ENCODE peak calls at places on chromosomes 2 and 18, in ten cellular contexts. O, Y, L, E, R, D, H, G, F and U are unnamed samples. For H3K4me1, the result is how much of the 10 kb centered on the place peaks cover.

GRCh38 chr2:149489452-149489851 is 98.1 kb downstream of the MMADHC start:
- DNase-seq in R (no peak), H (no peak), E (no peak), D (no peak), G (no peak), Y (no peak), O (peak), L (no peak), F (no peak), U (no peak)

GRCh38 chr2:239113164-239113563 is 265.3 kb downstream of the TWIST2 start:
- DNase-seq in L (peak), O (no peak), G (peak), F (no peak), R (no peak), D (no peak), H (no peak), Y (no peak), E (no peak), U (no peak)

GRCh38 chr2:55947759-55948158 is 24.2 kb upstream of the EFEMP1 start:
- DNase-seq in F (no peak), O (no peak), L (peak), H (no peak), R (no peak), E (no peak), D (no peak), G (no peak), Y (no peak), U (no peak)

GRCh38 chr2:181626671-181627070 is 30.2 kb downstream of the CERKL start:
- DNase-seq in F (no peak), H (no peak), G (no peak), O (no peak), D (no peak), L (no peak), R (no peak), E (no peak), Y (no peak), U (no peak)

GRCh38 chr18:8926464-8926863 is 176.0 kb upstream of the NDUFV2 start:
- DNase-seq in D (no peak), F (no peak), L (no peak), Y (no peak), O (no peak), H (no peak), G (no peak), R (no peak), E (no peak), U (no peak)

GRCh38 chr2:7037340-7038333 is 120.4 kb downstream of the RNF144A start:
- DNase-seq in Y (peak), O (peak), F (peak), R (peak), G (peak), E (peak), D (peak), H (peak), L (peak), U (peak)

GRCh38 chr2:9952856-9953503 is 1.5 kb downstream of the GRHL1 start:
- DNase-seq in Y (no peak), L (no peak), G (no peak), O (no peak), E (no peak), R (no peak), F (no peak), D (no peak), H (no peak), U (no peak)

GRCh38 chr18:75207298-75208054 is 1.5 kb downstream of the PTGR3 start:
- DNase-seq in O (no peak), Y (no peak), H (no peak), D (no peak), F (no peak), E (no peak), G (no peak), R (no peak), L (peak), U (no peak)

GRCh38 chr2:66428986-66429612 is 5.8 kb upstream of the MEIS1 start:
- DNase-seq in Y (no peak), F (peak), E (no peak), G (no peak), L (peak), O (peak), R (peak), D (no peak), H (peak), U (no peak)

GRCh38 chr2:135954020-135954628 is 31.3 kb downstream of the DARS1 start:
- DNase-seq in E (no peak), H (no peak), R (no peak), O (no peak), D (no peak), G (no peak), L (no peak), Y (no peak), F (no peak), U (no peak)

GRCh38 chr18:6327895-6328623 is 86.7 kb downstream of the L3MBTL4 start:
- DNase-seq in R (no peak), L (no peak), Y (no peak), H (no peak), E (peak), O (no peak), G (no peak), D (no peak), F (no peak), U (no peak)

GRCh38 chr18:35526476-35527120 is 28.8 kb upstream of the INO80C start:
- DNase-seq in F (no peak), O (peak), D (no peak), E (peak), G (peak), H (no peak), R (no peak), L (peak), Y (no peak), U (no peak)

DNA sequence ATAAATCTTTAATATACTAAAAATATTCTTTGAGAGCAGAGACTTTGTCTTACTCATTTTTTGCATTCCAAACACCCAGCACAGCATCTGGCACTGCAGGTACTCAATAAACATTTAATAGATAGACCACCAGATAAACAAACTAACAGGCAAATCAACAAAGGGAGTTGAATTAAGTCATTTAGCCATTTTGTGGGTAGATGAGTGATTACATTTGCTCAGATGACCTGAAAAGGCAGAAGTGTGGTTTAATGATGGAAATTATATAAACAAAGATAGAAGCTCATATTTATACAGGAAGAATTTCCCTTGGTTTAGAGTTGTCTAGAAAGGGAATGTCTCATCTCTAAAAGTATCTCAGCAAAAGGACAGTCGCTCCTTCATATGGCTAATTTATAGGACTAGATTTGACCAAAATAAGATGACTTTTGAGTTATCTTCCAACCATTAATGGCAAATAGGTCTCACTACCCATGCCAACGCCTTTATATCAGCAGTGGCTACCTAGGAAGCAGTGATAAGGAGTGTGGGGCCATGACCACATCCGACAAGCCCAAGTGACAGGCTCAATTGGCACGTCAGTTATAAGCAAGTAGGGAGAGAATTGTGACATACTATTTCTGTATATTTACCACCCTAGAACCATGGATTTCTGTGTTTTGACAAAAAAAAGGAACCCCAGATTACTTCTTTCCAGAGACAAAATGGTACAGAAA is 173.5 kb downstream of the ATAD2B start:
- DNase-seq in E (no peak), L (peak), O (no peak), Y (no peak), R (no peak), F (no peak), G (no peak), D (no peak), H (no peak), U (no peak)
- H3K4me1 ChIP-seq in E (under half), L (under half), O (under half), Y (under half), R (under half), F (under half), G (under half), D (under half), H (under half), U (under half)

GRCh38 chr18:46068763-46069162 is 3.3 kb downstream of the PSTPIP2 start:
- DNase-seq in O (no peak), G (no peak), H (no peak), Y (no peak), L (no peak), R (no peak), E (no peak), D (no peak), F (no peak), U (no peak)
- H3K27ac ChIP-seq in O (no peak), G (no peak), H (no peak), Y (no peak), L (no peak), R (no peak), E (no peak), D (no peak), F (no peak), U (no peak)

DNA sequence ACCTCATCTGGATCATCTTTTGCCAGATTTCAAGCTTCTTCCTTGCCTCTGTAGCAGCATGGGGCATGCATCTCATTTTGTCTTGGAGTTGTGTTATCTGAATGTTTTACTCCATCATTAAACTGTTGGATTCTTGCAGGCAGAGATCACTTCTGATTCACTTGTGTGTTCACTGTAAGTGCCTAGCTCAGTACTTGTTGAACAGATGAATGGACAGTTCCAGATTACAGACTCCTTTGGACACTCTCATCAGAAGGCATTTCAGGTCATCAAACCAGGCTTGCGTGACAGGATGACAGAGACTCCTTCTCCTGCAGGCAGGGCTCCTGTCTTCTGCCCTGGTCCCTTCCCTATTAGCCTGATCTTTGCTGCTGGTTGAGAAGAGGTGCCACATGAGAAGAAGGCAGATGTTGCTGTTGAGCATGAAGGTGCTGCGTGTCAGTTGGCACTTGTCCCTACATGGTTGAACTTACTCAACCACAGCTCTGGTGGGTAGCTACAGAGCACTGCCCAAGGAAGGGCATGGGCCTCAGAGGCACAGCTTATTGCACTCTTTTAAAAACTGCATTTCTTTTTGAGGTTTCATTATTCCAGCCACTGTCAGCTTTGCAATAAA is 58.9 kb downstream of the INPP4A start:
- DNase-seq in D (no peak), G (no peak), R (no peak), F (no peak), Y (no peak), O (no peak), L (no peak), E (no peak), H (no peak), U (no peak)
- H3K4me3 ChIP-seq in D (no peak), G (no peak), R (no peak), F (no peak), Y (no peak), O (no peak), L (no peak), E (no peak), H (no peak), U (no peak)

DNA sequence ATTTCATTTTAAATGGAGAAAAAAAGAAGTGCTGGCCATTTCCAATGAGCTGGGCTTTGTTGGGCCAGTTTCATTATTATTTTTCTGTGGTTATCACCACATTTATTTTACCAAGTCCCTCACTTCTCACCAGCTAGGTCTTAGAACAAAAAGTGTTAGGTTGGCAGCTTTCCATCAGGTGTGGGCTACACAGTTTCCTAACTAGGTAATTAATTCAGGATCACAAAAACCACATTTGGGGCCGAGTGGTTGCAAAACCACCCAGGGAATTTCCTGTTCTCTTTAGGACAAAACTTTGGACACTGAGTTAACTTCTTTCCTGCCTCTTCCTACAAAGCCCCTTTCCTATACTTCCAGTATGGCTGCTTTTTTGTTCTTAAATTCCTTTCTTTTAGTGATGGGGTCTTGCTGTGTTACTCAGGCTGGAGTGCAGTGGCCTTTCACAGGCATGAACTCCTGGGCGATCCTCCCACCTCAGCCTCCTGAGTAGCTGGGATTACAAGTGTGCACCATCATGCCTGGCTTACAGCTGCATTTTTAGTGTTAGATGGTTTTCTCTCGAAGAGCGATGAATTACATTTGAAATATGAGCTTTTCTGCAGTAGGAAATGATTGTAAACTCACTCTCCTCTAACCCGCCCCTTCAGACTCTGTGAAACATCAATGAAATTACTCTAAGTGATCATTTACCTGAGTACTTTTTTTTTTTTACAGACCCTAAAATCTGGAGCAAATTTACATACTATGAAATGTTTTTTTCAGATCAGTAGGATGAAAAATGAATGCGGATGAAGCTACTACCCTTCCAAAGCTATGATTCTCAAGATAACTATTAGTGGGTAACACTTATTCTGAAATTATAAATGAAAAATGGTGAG is 2.6 kb upstream of the ZFP36L2 start:
- DNase-seq in G (no peak), R (no peak), O (no peak), D (peak), F (no peak), Y (no peak), L (peak), E (no peak), H (no peak), U (peak)
- H3K4me1 ChIP-seq in G (under half), R (under half), O (under half), D (under half), F (under half), Y (under half), L (under half), E (under half), H (under half), U (under half)

GRCh38 chr2:64179582-64180321 is 35.5 kb upstream of the PELI1 start:
- DNase-seq in F (no peak), L (no peak), G (no peak), E (no peak), D (no peak), O (no peak), H (no peak), R (no peak), Y (no peak), U (peak)
- H3K27ac ChIP-seq in F (no peak), L (no peak), G (no peak), E (no peak), D (no peak), O (no peak), H (no peak), R (no peak), Y (no peak), U (no peak)

GRCh38 chr2:222884765-222885424 is 24.1 kb downstream of the ACSL3 start:
- DNase-seq in F (no peak), Y (no peak), O (no peak), E (no peak), H (no peak), G (no peak), L (no peak), D (no peak), R (no peak), U (no peak)
- H3K4me3 ChIP-seq in F (no peak), Y (no peak), O (no peak), E (no peak), H (no peak), G (no peak), L (no peak), D (no peak), R (no peak), U (no peak)

GRCh38 chr2:200309296-200309846 is 2.9 kb downstream of the SPATS2L start:
- DNase-seq in L (no peak), R (no peak), H (no peak), O (no peak), D (no peak), F (no peak), Y (no peak), G (no peak), E (no peak), U (no peak)
- H3K4me1 ChIP-seq in L (under half), R (half or more), H (under half), O (half or more), D (under half), F (half or more), Y (under half), G (under half), E (half or more), U (under half)